ENCODE peak calls at places on chromosomes 6 and 20, in seven cellular contexts. F is gastroesophageal sphincter; J is Right ventricle myocardium superior; O is heart left ventricle; Q is central memory CD8-positive, alpha-beta T cell; G is T-cell; U is activated CD8-positive, alpha-beta T cell treated with anti-CD3 and anti-CD28 coated beads for 36 hours. Z is an unnamed sample.

GRCh38 chr20:61522498-61523090 is 270.5 kb downstream of the CDH4 start:
- ATAC-seq in Q (no peak), F (no peak), J (no peak), U (no peak), O (no peak), G (no peak), Z (no peak)

GRCh38 chr6:79699606-79700005 is 68.5 kb downstream of the SH3BGRL2 start:
- ATAC-seq in F (no peak), J (no peak), U (no peak), G (no peak), O (no peak), Q (no peak), Z (no peak)

GRCh38 chr20:16927031-16927430 is 178.9 kb downstream of the OTOR start:
- ATAC-seq in O (no peak), J (no peak), G (no peak), F (no peak), Q (no peak), U (no peak), Z (no peak)

GRCh38 chr6:7431241-7431593 is 41.6 kb downstream of the RIOK1 start:
- ATAC-seq in J (no peak), Q (no peak), O (no peak), G (no peak), U (no peak), F (no peak), Z (no peak)

GRCh38 chr6:52157301-52157930 is 28.8 kb upstream of the IL17A start:
- ATAC-seq in G (no peak), F (no peak), J (no peak), U (peak; percentile 78), Q (no peak), O (no peak), Z (peak; percentile 88)

GRCh38 chr6:139533573-139534471 is 159.4 kb upstream of the CITED2 start:
- ATAC-seq in J (peak; percentile 72), Q (no peak), U (peak; percentile 9), G (peak; percentile 7), O (no peak), F (peak; percentile 75), Z (no peak)

GRCh38 chr6:135291288-135292116 is 110.4 kb downstream of the MYB start:
- ATAC-seq in U (peak; percentile 74), G (no peak), Q (no peak), F (no peak), O (no peak), J (no peak), Z (no peak)

GRCh38 chr6:125888989-125889656 is 67.4 kb upstream of the HINT3 start:
- ATAC-seq in F (no peak), G (no peak), J (no peak), Q (no peak), U (no peak), O (no peak), Z (no peak)

GRCh38 chr6:165676435-165677068 is 13.5 kb upstream of the PDE10A start:
- ATAC-seq in O (peak; percentile 55), G (no peak), J (peak; percentile 79), Q (no peak), U (no peak), F (no peak), Z (no peak)

GRCh38 chr6:98839788-98840361 is 5.5 kb downstream of the POU3F2 start:
- ATAC-seq in J (no peak), U (no peak), G (no peak), Q (no peak), O (no peak), F (no peak), Z (no peak)

GRCh38 chr6:139519571-139520031 is 145.2 kb upstream of the CITED2 start:
- ATAC-seq in U (no peak), O (no peak), G (no peak), Q (no peak), F (peak; percentile 67), J (peak; percentile 34), Z (no peak)

GRCh38 chr6:31025595-31025994 is 15.3 kb downstream of the MUC22 start:
- ATAC-seq in U (no peak), G (no peak), O (no peak), Q (no peak), F (no peak), J (no peak), Z (no peak)

GRCh38 chr6:130959938-130960337 is 103.1 kb downstream of the EPB41L2 start:
- ATAC-seq in Q (no peak), U (no peak), J (no peak), O (no peak), F (no peak), G (no peak), Z (no peak)

GRCh38 chr6:161413361-161413771 is 139.5 kb upstream of the AGPAT4 start:
- ATAC-seq in G (no peak), U (no peak), F (no peak), Q (no peak), O (no peak), J (no peak), Z (no peak)

GRCh38 chr6:13478525-13478962 is 8.9 kb downstream of the GFOD1 start:
- ATAC-seq in G (no peak), F (no peak), O (no peak), J (no peak), Q (no peak), U (peak; percentile 85), Z (peak; percentile 63)

GRCh38 chr6:125210667-125211066 is 57.1 kb downstream of the TPD52L1 start:
- ATAC-seq in U (no peak), J (no peak), G (no peak), Q (no peak), F (no peak), O (no peak), Z (no peak)